ENCODE peak calls at places on chromosomes 2 and 18, in five cellular contexts. U is A549, V is suprapubic skin, P is transverse colon, Y is HepG2. S is an unnamed sample.

GRCh38 chr2:128440087-128440665 is 121.5 kb upstream of the HS6ST1 start:
- DNase-seq in U (no peak), V (peak; percentile 54), P (no peak), Y (no peak), S (no peak)

GRCh38 chr2:18546586-18546985 is 13.9 kb downstream of the RDH14 start:
- DNase-seq in P (no peak), U (no peak), Y (peak; percentile 25), V (no peak), S (no peak)

GRCh38 chr2:9630001-9630749 is 622 bp downstream of the YWHAQ start:
- DNase-seq in Y (peak; percentile 73), U (peak; percentile 81), V (peak; percentile 90), P (peak; percentile 83), S (peak; percentile 55)

GRCh38 chr2:71306762-71307161 is 24.8 kb upstream of the ZNF638 start:
- DNase-seq in U (no peak), P (no peak), V (no peak), Y (no peak), S (no peak)

GRCh38 chr2:173545364-173545734 is 190.7 kb downstream of the CDCA7 start:
- DNase-seq in P (no peak), U (peak; percentile 51), Y (no peak), V (no peak), S (no peak)

GRCh38 chr2:208006325-208006724 is 19.0 kb downstream of the PLEKHM3 start:
- DNase-seq in U (no peak), P (no peak), V (no peak), Y (no peak), S (no peak)

GRCh38 chr2:226699321-226699720 is 100.3 kb downstream of the IRS1 start:
- DNase-seq in P (peak; percentile 38), U (peak; percentile 12), Y (no peak), V (peak; percentile 68), S (peak; percentile 19)

GRCh38 chr18:59993560-59993959 is 93.8 kb downstream of the PMAIP1 start:
- DNase-seq in Y (no peak), U (no peak), V (no peak), P (no peak), S (no peak)

GRCh38 chr18:58213931-58214431 is 170.0 kb downstream of the NEDD4L start:
- DNase-seq in P (no peak), U (no peak), Y (no peak), V (no peak), S (no peak)

GRCh38 chr2:86298411-86299390 is 38.7 kb downstream of the REEP1 start:
- DNase-seq in U (peak; percentile 44), Y (peak; percentile 38), V (no peak), P (no peak), S (no peak)

GRCh38 chr2:3113769-3114168 is 263.8 kb downstream of the EIPR1 start:
- DNase-seq in P (no peak), V (no peak), Y (no peak), U (no peak), S (no peak)

GRCh38 chr2:3117650-3118216 is 259.9 kb downstream of the EIPR1 start:
- DNase-seq in V (no peak), P (no peak), Y (no peak), U (no peak), S (no peak)

GRCh38 chr2:3115301-3116042 is 262.1 kb downstream of the EIPR1 start:
- DNase-seq in V (no peak), U (no peak), Y (no peak), P (no peak), S (no peak)

GRCh38 chr2:3114406-3115185 is 263.0 kb downstream of the EIPR1 start:
- DNase-seq in U (no peak), P (no peak), Y (no peak), V (no peak), S (no peak)

GRCh38 chr2:3116371-3116770 is 261.2 kb downstream of the EIPR1 start:
- DNase-seq in P (no peak), V (no peak), U (no peak), Y (no peak), S (no peak)
- H3K4me1 ChIP-seq in P (no peaks in the 10 kb centered on the region), V (no peaks in the 10 kb centered on the region), U (no peaks in the 10 kb centered on the region), Y (no peaks in the 10 kb centered on the region), S (no peaks in the 10 kb centered on the region)

DNA sequence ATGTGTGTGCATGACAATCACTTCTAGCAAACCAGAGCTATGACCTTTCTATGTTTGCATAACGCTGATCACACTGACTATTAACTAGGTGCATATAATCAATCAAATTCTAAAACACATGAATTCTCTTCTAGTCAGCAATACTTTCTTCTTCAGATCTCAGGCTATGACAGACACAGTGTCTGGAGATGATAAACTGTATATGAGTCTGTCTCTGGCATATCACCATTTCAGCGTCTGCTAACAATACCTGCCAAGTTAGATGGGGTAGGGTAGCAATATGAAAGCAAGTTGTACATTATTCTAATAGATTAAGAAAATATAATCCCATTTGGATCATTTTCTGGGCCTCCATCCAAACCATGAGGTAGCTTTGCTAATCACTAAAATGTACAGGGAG is 354.2 kb upstream of the EPHA4 start:
- DNase-seq in Y (no peak), U (no peak), P (no peak), V (no peak), S (no peak)
- TF ChIP-seq EP300 in Y (no peak), U (no peak), P (no peak), V (no peak), S (no peak)

GRCh38 chr2:237613679-237614078 is 13.7 kb upstream of the LRRFIP1 start:
- DNase-seq in U (no peak), P (no peak), V (no peak), Y (no peak), S (no peak)

GRCh38 chr2:237612527-237613357 is 14.6 kb upstream of the LRRFIP1 start:
- DNase-seq in P (no peak), Y (no peak), U (no peak), V (no peak), S (no peak)

GRCh38 chr2:237615631-237616249 is 11.6 kb upstream of the LRRFIP1 start:
- DNase-seq in P (no peak), U (no peak), V (no peak), Y (no peak), S (no peak)

GRCh38 chr2:237616373-237617304 is 10.7 kb upstream of the LRRFIP1 start:
- DNase-seq in P (no peak), U (no peak), Y (no peak), V (no peak), S (no peak)

GRCh38 chr2:237614151-237614720 is 13.2 kb upstream of the LRRFIP1 start:
- DNase-seq in Y (peak; percentile 100), P (no peak), U (peak; percentile 35), V (no peak), S (no peak)
- H3K27ac ChIP-seq in Y (no peak overlapping the region), P (no peak overlapping the region), U (peak overlapping the region; percentile 2), V (no peak overlapping the region), S (no peak overlapping the region)

GRCh38 chr2:11861044-11861443 is 114.6 kb downstream of the LPIN1 start:
- DNase-seq in U (no peak), V (no peak), P (no peak), Y (no peak), S (no peak)
- H3K4me1 ChIP-seq in U (no peaks in the 10 kb centered on the region), V (peaks cover 12% of the 10 kb centered on the region), P (peaks cover 6% of the 10 kb centered on the region), Y (peaks cover 15% of the 10 kb centered on the region), S (peaks cover 16% of the 10 kb centered on the region)

GRCh38 chr2:201262718-201263117 is 2.4 kb downstream of the CASP8 start:
- DNase-seq in P (no peak), Y (no peak), V (no peak), U (no peak), S (no peak)
- TF ChIP-seq EP300 in P (no peak), Y (no peak), V (no peak), U (no peak), S (no peak)

DNA sequence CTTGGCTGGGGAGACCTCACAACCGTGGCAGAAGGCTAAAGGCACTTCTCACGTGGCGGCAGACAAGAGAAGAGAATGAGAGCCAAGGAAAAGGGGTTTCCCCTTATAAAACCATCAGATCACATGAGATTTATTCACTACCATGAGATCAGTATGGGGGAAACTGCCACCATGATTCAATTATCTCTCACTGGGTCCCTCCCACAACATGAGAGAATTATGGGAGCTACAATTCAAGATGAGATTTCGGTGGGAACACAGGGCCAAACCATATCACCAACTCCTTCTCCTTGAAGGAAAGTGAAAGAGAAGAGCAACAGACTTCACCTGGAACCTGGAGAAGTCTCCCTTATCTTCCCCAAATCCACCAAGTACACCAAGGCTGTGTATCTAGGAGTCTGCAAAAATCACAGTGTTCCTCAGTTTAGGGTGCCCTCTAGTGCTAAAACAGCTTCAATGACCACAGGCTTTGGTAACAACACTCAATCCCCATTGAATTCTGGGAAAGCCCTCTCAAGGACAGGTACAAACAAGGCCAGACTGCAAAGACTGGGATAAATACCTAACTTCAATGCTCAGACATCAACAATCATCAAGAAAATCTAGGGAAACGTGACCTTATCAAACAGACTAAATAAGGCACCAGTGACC is 148.8 kb upstream of the SRD5A2 start:
- DNase-seq in Y (peak; percentile 60), U (peak; percentile 66), P (no peak), V (no peak), S (no peak)
- H3K27ac ChIP-seq in Y (no peak overlapping the region), U (no peak overlapping the region), P (no peak overlapping the region), V (no peak overlapping the region), S (no peak overlapping the region)

GRCh38 chr2:28598484-28598883 is 102.6 kb downstream of the PLB1 start:
- DNase-seq in P (no peak), V (no peak), U (no peak), Y (no peak), S (no peak)
- H3K4me1 ChIP-seq in P (peaks cover 15% of the 10 kb centered on the region), V (peaks cover 19% of the 10 kb centered on the region), U (peaks cover 28% of the 10 kb centered on the region), Y (peaks cover 14% of the 10 kb centered on the region), S (no peaks in the 10 kb centered on the region)